ENCODE peak calls at places on chromosomes 7 and 10, in four cellular contexts. E is IMR-90, V is neuronal stem cell, P is H9. B is an unnamed sample.

GRCh38 chr10:60679388-60679987 is 98.8 kb upstream of the CDK1 start:
- DNase-seq in V (no peak), E (no peak), P (no peak), B (no peak)

GRCh38 chr7:36521911-36522310 is 132.2 kb downstream of the ANLN start:
- DNase-seq in V (no peak), P (no peak), E (no peak), B (no peak)

GRCh38 chr7:17131983-17132655 is 166.3 kb upstream of the AHR start:
- DNase-seq in P (no peak), V (no peak), E (no peak), B (no peak)

GRCh38 chr7:22670422-22670815 is 56.6 kb upstream of the IL6 start:
- DNase-seq in P (no peak), E (no peak), V (no peak), B (no peak)

GRCh38 chr7:114864278-114864677 is 57.6 kb upstream of the MDFIC start:
- DNase-seq in P (no peak), V (no peak), E (peak), B (no peak)

GRCh38 chr7:127474457-127474856 is 81.9 kb upstream of the ZNF800 start:
- DNase-seq in P (no peak), V (no peak), E (peak), B (no peak)

GRCh38 chr10:6020806-6021205 is 41.4 kb downstream of the IL2RA start:
- DNase-seq in E (no peak), V (no peak), P (no peak), B (peak)

GRCh38 chr7:100568936-100569844 is 4.5 kb downstream of the SAP25 start:
- DNase-seq in V (peak), E (no peak), P (peak), B (peak)

GRCh38 chr7:135407884-135408283 is 102.0 kb downstream of the CNOT4 start:
- DNase-seq in V (no peak), P (no peak), E (no peak), B (no peak)

GRCh38 chr7:141436676-141437075 is 114.5 kb upstream of the AGK start:
- DNase-seq in V (no peak), P (no peak), E (no peak), B (no peak)

GRCh38 chr7:27994639-27995038 is 186.0 kb downstream of the JAZF1 start:
- DNase-seq in E (peak), V (no peak), P (no peak), B (peak)

GRCh38 chr7:83410989-83411591 is 237.8 kb downstream of the SEMA3E start:
- DNase-seq in E (peak), V (peak), P (no peak), B (peak)

GRCh38 chr7:150966002-150966401 is 12.1 kb downstream of the KCNH2 start:
- DNase-seq in E (no peak), P (peak), V (no peak), B (peak)

GRCh38 chr7:143296686-143297085 is 8.5 kb downstream of the CASP2 start:
- DNase-seq in V (no peak), E (no peak), P (no peak), B (no peak)
- H4K91ac ChIP-seq in V (no peak), E (no peak), P (no peak), B (no peak)

GRCh38 chr10:132571565-132572544 is 34.3 kb downstream of the INPP5A start:
- DNase-seq in E (peak), P (peak), V (peak), B (peak)
- H2BK5ac ChIP-seq in E (no peak), P (no peak), V (no peak), B (peak)

GRCh38 chr10:34194259-34194658 is 620.8 kb downstream of the PARD3 start:
- DNase-seq in E (peak), P (no peak), V (no peak), B (peak)

GRCh38 chr10:34200355-34200901 is 614.7 kb downstream of the PARD3 start:
- DNase-seq in V (no peak), P (no peak), E (no peak), B (peak)

GRCh38 chr10:34195364-34196057 is 619.6 kb downstream of the PARD3 start:
- DNase-seq in P (no peak), V (no peak), E (no peak), B (no peak)

GRCh38 chr10:34192646-34193045 is 622.5 kb downstream of the PARD3 start:
- DNase-seq in E (no peak), V (no peak), P (no peak), B (no peak)

GRCh38 chr10:34196058-34196433 is 619.0 kb downstream of the PARD3 start:
- DNase-seq in E (no peak), V (no peak), P (no peak), B (no peak)
- H3K4me2 ChIP-seq in E (no peak), V (no peak), P (no peak), B (no peak)

DNA sequence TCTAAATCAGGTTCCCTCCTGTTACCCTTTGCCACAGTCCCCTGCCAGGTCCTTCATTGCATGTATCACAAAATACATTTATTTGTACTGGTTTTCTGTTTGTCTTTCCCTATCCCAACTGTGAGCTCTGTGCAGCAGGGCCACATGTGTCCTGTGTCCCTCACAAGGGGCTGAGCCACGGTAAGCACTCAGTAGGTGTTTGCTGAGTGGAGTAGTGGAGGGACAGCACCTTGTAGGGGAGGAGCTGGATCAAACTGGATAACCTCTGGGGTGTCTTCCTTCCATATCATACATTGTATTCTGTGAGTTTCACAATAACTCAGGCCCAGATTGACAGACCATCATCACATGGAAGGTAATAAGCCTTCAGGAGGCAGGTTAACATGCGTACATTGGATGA is 25.9 kb downstream of the PIK3CG start:
- DNase-seq in V (no peak), E (no peak), P (no peak), B (no peak)
- H4K91ac ChIP-seq in V (no peak), E (no peak), P (no peak), B (no peak)

DNA sequence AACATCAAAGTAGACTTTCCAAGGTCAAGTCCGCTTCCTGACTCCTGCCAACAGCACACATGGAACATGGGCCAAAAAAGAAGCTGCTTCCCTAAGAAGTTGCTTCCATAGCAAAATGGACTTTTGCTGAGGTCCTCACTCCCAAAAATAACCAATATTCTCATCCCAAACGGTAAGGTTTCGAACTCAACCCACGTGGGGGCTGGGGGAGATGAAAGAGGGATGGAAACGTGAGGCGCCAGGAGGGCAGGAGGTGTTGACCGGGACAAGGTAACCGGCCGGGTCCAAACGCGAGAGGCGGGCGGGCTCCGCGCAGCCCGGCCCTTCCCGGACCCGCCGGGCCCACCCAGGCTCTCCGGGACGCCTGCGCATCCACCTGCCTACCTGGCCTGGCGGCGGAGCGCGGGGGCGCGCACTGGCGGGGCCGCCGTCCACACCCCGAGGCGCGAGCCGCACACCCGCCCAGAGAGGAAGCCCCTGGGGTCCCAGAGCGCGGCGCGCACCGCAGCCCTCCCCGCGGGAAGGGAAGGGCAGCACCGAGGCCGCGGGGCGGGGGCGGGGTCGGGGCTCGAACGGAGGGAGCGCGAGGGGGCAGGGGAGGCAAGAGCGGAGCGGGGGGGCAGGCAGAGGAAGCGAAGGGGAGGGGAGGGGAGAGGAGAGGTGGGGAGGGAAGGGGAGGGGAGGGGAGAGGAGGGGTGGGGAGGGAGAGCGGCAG is 740 bp downstream of the LMBR1 start:
- DNase-seq in E (no peak), P (peak), V (peak), B (peak)
- H2BK5ac ChIP-seq in E (no peak), P (no peak), V (no peak), B (no peak)

GRCh38 chr7:41328131-41328530 is 374.8 kb downstream of the INHBA start:
- DNase-seq in E (no peak), P (no peak), V (no peak), B (no peak)
- H3K4me2 ChIP-seq in E (no peak), P (no peak), V (no peak), B (no peak)

DNA sequence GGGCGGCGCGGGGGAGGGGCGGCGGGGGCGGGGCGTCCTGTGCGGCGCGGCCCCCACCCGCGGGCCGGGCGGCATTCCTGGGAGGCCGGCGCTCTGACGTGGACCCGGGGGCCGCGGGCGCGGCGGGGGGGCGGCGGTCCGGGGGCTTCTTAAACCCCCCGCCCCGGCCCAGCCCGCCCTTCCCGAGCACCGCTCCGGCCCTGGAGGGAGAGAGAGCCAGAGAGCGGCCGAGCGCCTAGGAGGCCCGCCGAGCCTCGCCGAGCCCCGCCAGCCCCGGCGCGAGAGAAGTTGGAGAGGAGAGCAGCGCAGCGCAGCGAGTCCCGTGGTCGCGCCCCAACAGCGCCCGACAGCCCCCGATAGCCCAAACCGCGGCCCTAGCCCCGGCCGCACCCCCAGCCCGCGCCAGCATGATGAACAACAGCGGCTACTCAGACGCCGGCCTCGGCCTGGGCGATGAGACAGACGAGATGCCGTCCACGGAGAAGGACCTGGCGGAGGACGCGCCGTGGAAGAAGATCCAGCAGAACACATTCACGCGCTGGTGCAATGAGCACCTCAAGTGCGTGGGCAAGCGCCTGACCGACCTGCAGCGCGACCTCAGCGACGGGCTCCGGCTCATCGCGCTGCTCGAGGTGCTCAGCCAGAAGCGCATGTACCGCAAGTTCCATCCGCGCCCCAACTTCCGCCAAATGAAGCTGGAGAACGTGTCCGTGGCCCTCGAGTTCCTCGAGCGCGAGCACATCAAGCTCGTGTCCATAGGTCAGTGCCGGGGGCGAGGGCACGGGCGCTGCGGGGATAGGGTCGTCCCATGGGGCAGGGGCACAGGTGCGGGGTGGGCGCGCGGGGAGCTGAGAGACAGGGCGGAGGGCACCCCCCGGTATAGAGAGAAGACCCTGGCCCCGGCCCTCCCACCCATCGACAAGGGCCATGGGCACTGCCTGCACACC is at the start of gene FLNC:
- DNase-seq in P (no peak), E (peak), V (no peak), B (peak)
- H4K91ac ChIP-seq in P (no peak), E (peak), V (no peak), B (peak)

DNA sequence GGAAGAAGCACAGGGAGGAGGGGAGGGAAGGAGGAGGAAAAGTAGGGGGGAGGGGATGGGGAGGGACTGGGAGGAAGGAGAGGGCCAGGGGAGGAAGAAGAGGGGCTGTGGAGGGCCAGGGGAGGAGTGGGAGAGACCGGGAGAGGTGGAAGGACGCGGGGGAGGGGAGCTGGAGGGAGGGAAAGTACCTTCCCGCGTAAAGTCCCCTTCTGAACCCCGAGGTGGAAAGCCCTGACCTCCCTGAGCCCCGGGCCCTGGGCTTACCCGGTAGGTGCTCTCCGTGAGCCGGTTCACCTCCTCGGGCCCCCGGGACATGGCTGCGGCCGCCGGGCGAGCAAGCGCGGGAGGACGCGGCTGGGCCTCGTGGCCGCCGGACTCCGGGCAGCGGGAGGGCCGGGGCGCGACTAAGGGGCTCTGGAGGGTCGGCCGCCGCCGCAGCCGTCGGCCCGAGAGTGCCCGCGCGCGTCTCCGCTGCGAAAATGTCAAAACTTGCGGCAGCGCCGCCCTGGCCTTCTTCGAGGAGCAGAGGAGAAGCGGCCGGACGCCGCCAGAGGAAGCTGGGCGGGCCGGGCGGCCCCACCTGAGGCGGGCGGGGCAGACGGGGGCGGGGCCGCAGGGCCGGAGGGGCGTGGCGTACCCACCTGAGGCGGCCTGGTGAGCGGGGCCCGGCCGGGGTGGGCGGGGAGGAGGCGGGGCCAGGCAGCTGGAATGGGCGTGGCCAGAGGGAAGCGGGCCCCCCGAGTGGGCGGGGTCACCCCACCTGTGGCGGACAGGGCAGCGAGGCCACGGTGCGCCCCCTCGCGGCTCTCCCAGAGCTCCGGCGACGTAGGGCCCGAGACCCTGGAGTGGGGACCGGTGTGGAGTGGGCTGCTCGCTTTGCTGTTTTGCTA is at the start of gene BAIAP2L1:
- DNase-seq in P (peak), E (peak), V (peak), B (peak)
- H2BK5ac ChIP-seq in P (no peak), E (peak), V (no peak), B (peak)

GRCh38 chr7:139683137-139683871 is 94.5 kb downstream of the HIPK2 start:
- DNase-seq in E (peak), V (no peak), P (no peak), B (peak)
- H3K4me2 ChIP-seq in E (peak), V (no peak), P (no peak), B (peak)

DNA sequence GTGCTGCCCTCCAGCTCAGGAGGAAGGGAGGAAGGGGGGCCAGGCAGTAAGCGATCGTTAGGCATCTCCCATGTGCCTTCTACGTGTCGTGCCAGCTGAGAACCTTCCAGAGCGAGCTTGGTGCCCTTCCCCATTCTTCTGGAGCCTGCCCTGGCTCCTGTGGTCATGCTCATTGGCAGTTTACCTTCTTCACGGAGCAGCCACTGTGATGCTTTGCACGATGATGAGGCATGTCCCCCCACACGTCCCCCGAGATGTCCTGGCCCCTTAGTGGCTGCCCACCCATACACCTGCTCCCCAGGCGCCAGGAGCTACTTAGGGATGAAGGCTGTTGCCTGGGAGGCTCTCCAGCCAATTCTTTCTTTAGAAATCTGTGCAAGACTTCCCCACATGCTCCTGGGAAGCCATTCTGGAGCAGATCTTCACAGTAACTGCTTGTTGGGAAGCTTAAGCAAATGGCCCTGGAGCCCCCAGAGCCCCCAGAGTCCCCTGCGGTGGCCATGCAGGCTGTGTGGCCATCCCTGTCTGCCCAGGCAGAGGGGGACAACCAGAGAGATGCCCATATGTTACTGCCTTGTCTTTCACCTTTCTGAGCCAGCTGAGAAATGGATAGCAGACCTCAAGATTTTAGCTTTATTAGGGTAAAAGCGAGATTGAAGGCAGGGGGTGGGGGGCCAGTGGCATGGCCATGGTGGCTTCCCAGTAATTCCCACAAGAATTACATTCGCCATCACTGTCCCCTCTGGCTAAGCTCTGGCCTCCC is 199.0 kb downstream of the EBF3 start:
- DNase-seq in V (no peak), P (peak), E (no peak), B (no peak)
- H4K91ac ChIP-seq in V (no peak), P (no peak), E (no peak), B (no peak)

B was measured in mesenchymal stem cell.